ENCODE peak calls at places on chromosomes 2 and 18, in nine cellular contexts. F is GM23248, R is stomach, I is psoas muscle, A is right lobe of liver, B is left lung, T is MM.1S, K is SK-N-SH, S is H1. M is an unnamed sample. For H3K9me3, the result is how much of the 10 kb centered on the place peaks cover.

GRCh38 chr2:71798266-71799012 is 345.1 kb downstream of the DYSF start:
- DNase-seq in F (peak), R (no peak), I (no peak), A (peak), B (no peak), T (peak), K (peak), S (peak), M (peak)

GRCh38 chr2:226874749-226875148 is 38.9 kb downstream of the RHBDD1 start:
- DNase-seq in F (no peak), R (no peak), I (no peak), A (no peak), B (no peak), T (no peak), K (no peak), S (no peak), M (no peak)

GRCh38 chr18:4318311-4318710 is 136.8 kb downstream of the DLGAP1 start:
- DNase-seq in F (no peak), R (no peak), I (no peak), A (no peak), B (no peak), T (no peak), K (no peak), S (no peak), M (no peak)

GRCh38 chr2:24898122-24899109 is 21.6 kb downstream of the ADCY3 start:
- DNase-seq in F (no peak), R (no peak), I (no peak), A (no peak), B (no peak), T (no peak), K (no peak), S (no peak), M (no peak)

GRCh38 chr2:1602359-1603010 is 141.8 kb downstream of the PXDN start:
- DNase-seq in F (no peak), R (no peak), I (no peak), A (peak), B (no peak), T (no peak), K (no peak), S (no peak), M (no peak)

GRCh38 chr2:122029456-122029855 is 274.0 kb downstream of the TSN start:
- DNase-seq in F (no peak), R (no peak), I (no peak), A (no peak), B (no peak), T (no peak), K (no peak), S (no peak), M (no peak)

GRCh38 chr18:51330148-51330547 is 132.7 kb upstream of the MEX3C start:
- DNase-seq in F (no peak), R (no peak), I (no peak), A (no peak), B (no peak), T (no peak), K (no peak), S (no peak), M (no peak)

GRCh38 chr2:239061824-239062560 is 214.1 kb downstream of the TWIST2 start:
- DNase-seq in F (no peak), R (peak), I (peak), A (no peak), B (no peak), T (no peak), K (peak), S (no peak), M (no peak)

GRCh38 chr2:1645761-1646476 is 98.4 kb downstream of the PXDN start:
- DNase-seq in F (no peak), R (no peak), I (no peak), A (no peak), B (peak), T (no peak), K (no peak), S (no peak), M (no peak)

GRCh38 chr2:152243723-152244122 is 68.2 kb upstream of the STAM2 start:
- DNase-seq in F (no peak), R (no peak), I (no peak), A (no peak), B (no peak), T (no peak), K (no peak), S (no peak), M (no peak)

GRCh38 chr2:165667375-165667774 is 126.7 kb downstream of the GALNT3 start:
- DNase-seq in F (no peak), R (no peak), I (no peak), A (no peak), B (no peak), T (no peak), K (no peak), S (no peak), M (no peak)

GRCh38 chr2:237685408-237685807 is 58.0 kb downstream of the LRRFIP1 start:
- DNase-seq in F (peak), R (no peak), I (no peak), A (no peak), B (no peak), T (no peak), K (no peak), S (no peak), M (no peak)

GRCh38 chr2:7905756-7906155 is 776.1 kb upstream of the ID2 start:
- DNase-seq in F (no peak), R (no peak), I (no peak), A (no peak), B (no peak), T (no peak), K (no peak), S (no peak), M (no peak)

GRCh38 chr18:69755856-69756496 is 191.7 kb downstream of the CD226 start:
- DNase-seq in F (no peak), R (no peak), I (no peak), A (no peak), B (no peak), T (no peak), K (no peak), S (no peak), M (no peak)

GRCh38 chr18:70998490-70998889 is 709.6 kb downstream of the SOCS6 start:
- DNase-seq in F (no peak), R (no peak), I (no peak), A (no peak), B (no peak), T (no peak), K (no peak), S (no peak), M (no peak)

DNA sequence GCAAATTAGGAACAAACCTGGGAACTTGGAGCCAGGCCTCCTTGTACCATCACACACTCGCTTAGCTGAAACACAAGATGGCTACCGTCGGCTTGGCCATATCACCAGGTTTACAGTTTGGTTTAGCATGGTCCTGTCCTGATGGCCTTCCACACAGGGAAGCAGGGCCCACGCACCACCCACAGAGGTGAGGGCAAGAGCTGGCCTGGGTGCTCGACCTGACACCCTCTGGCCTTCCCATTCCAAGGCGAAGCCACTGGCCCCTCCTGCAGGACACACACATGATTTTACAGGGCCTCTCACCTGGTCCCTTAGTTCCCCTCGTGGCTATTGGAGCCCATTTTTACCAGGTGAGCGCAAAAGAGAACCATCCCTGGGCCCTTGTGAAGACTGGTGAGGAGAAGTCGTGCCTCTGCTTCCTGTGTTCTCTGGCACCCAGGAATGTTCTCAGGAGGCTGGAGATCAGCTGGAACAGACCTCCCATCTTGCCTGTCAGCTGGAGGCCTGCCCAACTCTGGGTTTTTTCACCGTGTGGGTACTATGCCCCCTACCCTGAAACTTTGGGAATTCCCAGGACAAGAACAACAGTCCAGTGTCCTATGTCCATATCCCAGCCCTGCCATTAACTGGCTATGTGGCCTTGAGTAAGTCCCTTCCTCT is 53.0 kb upstream of the FOSL2 start:
- DNase-seq in F (no peak), R (no peak), I (peak), A (no peak), B (no peak), T (no peak), K (no peak), S (no peak), M (no peak)
- H3K27ac ChIP-seq in F (no peak), R (peak), I (peak), A (no peak), B (no peak), T (no peak), K (no peak), S (no peak), M (no peak)

GRCh38 chr2:153589586-153589985 is 111.0 kb upstream of the RPRM start:
- DNase-seq in F (no peak), R (no peak), I (no peak), A (no peak), B (no peak), T (no peak), K (no peak), S (no peak), M (no peak)
- H3K9me3 ChIP-seq in F (under half), R (under half), I (under half), A (under half), B (under half), T (under half), K (under half), S (under half), M (under half)

DNA sequence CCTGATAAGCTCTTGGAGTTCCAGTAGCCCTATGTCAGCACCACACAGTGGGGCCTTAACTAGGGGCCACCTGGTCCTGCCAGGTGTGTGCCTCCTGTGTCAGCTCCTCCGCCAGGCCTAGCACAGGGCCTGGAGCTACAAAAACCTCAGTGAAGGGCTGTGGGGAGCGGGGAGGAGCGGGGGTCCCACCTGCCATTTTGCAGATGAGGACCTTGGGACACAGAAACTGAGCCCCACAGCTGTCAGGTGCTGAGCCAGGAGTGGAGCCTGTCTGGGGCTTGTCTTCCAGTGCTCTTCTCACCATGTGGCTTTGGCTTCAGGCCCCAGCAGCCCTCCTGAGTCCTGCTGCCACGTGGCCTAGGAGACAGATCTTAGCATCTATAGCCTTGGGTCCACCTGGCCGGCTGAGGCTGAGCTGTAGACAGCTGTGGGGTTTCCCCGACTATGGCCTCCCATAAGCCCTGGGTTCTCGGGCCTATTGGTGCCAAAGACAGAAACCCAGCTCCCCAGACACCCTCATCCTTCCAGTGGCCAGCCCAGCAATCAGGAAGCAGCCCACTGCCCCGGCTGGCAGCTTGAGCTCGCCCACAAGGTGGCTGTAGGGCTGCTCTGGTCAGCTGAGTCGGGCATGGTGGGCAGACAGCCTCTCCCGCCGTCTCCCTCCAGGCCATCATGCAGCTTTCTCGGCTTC is 104.5 kb upstream of the MCFD2 start:
- DNase-seq in F (no peak), R (no peak), I (no peak), A (no peak), B (no peak), T (peak), K (no peak), S (no peak), M (no peak)
- H3K27ac ChIP-seq in F (no peak), R (peak), I (peak), A (no peak), B (no peak), T (peak), K (no peak), S (no peak), M (no peak)

DNA sequence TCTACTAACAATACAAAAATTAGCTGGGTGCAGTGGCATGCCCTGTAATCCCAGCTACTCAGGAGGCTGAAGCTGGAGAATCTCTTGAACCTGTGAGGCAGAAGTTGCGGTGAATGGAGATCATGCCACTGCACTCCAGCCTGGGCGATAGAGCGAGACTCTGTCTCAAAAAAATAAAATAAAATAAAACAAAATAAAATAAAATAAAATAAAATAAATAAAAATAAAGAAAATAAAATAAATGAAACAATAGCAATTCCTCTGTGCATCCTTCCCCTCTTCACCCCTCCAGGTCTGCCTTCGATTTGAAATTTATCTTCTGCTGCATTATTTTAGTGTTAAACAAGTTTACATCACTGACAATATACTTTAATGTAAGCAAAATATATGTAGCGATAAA is 63.0 kb upstream of the UXS1 start:
- DNase-seq in F (no peak), R (no peak), I (no peak), A (no peak), B (no peak), T (no peak), K (no peak), S (no peak), M (no peak)
- H3K9me3 ChIP-seq in F (under half), R (under half), I (under half), A (under half), B (under half), T (under half), K (under half), S (under half), M (under half)

GRCh38 chr18:34660572-34660971 is 49.5 kb upstream of the DTNA start:
- DNase-seq in F (no peak), R (no peak), I (no peak), A (no peak), B (no peak), T (no peak), K (no peak), S (no peak), M (no peak)
- H3K27ac ChIP-seq in F (no peak), R (peak), I (peak), A (no peak), B (no peak), T (no peak), K (peak), S (peak), M (no peak)

GRCh38 chr2:204655101-204655500 is 109.8 kb downstream of the PARD3B start:
- DNase-seq in F (peak), R (no peak), I (no peak), A (no peak), B (no peak), T (no peak), K (no peak), S (no peak), M (no peak)
- H3K9me3 ChIP-seq in F (under half), R (under half), I (under half), A (under half), B (under half), T (under half), K (under half), S (under half), M (under half)

GRCh38 chr2:29056452-29056851 is 17.9 kb downstream of the PCARE start:
- DNase-seq in F (no peak), R (no peak), I (no peak), A (no peak), B (no peak), T (no peak), K (no peak), S (no peak), M (no peak)

GRCh38 chr2:29057006-29057405 is 17.3 kb downstream of the PCARE start:
- DNase-seq in F (no peak), R (no peak), I (no peak), A (no peak), B (no peak), T (no peak), K (no peak), S (no peak), M (no peak)

GRCh38 chr2:29054430-29054829 is 19.9 kb downstream of the PCARE start:
- DNase-seq in F (no peak), R (no peak), I (no peak), A (no peak), B (no peak), T (no peak), K (no peak), S (no peak), M (no peak)

GRCh38 chr2:29053680-29054400 is 20.5 kb downstream of the PCARE start:
- DNase-seq in F (peak), R (no peak), I (no peak), A (no peak), B (no peak), T (no peak), K (peak), S (no peak), M (no peak)

GRCh38 chr2:29055586-29055985 is 18.7 kb downstream of the PCARE start:
- DNase-seq in F (no peak), R (no peak), I (no peak), A (no peak), B (no peak), T (no peak), K (no peak), S (no peak), M (no peak)
- H3K27ac ChIP-seq in F (no peak), R (no peak), I (no peak), A (no peak), B (no peak), T (no peak), K (no peak), S (no peak), M (no peak)